ENCODE peak calls at places on chromosomes 5 and 9, in four cellular contexts. One of them, this sample, is unnamed. For H3K36me3, the result is how much of the 10 kb centered on the place peaks cover.

GRCh38 chr9:123282343-123283047 is 14.1 kb upstream of the STRBP start:
- DNase-seq in HepG2: no peak
- DNase-seq in SK-N-SH: no peak
- DNase-seq in K562: no peak
- DNase-seq in this sample: no peak

GRCh38 chr9:115524467-115525059 is 406.6 kb upstream of the TNC start:
- DNase-seq in HepG2: peak
- DNase-seq in SK-N-SH: peak
- DNase-seq in K562: peak
- DNase-seq in this sample: peak

GRCh38 chr5:33237471-33237870 is 203.3 kb upstream of the TARS1 start:
- DNase-seq in HepG2: no peak
- DNase-seq in SK-N-SH: no peak
- DNase-seq in K562: no peak
- DNase-seq in this sample: no peak

GRCh38 chr5:141040093-141040762 is 10.9 kb upstream of the PCDHB1 start:
- DNase-seq in SK-N-SH: peak
- DNase-seq in HepG2: no peak
- DNase-seq in K562: no peak
- DNase-seq in this sample: no peak

GRCh38 chr9:115207003-115207837 is 89.3 kb upstream of the TNC start:
- DNase-seq in K562: no peak
- DNase-seq in HepG2: no peak
- DNase-seq in SK-N-SH: no peak
- DNase-seq in this sample: peak

GRCh38 chr9:124812401-124813016 is 35.6 kb downstream of the OLFML2A start:
- DNase-seq in K562: peak
- DNase-seq in SK-N-SH: peak
- DNase-seq in HepG2: peak
- DNase-seq in this sample: peak

GRCh38 chr9:76521244-76521673 is 62.3 kb downstream of the GCNT1 start:
- DNase-seq in HepG2: no peak
- DNase-seq in SK-N-SH: no peak
- DNase-seq in K562: no peak
- DNase-seq in this sample: no peak

GRCh38 chr5:114695292-114695904 is 333.5 kb downstream of the KCNN2 start:
- DNase-seq in HepG2: no peak
- DNase-seq in K562: no peak
- DNase-seq in SK-N-SH: no peak
- DNase-seq in this sample: no peak

GRCh38 chr9:107739601-107740082 is 250.1 kb upstream of the KLF4 start:
- DNase-seq in HepG2: no peak
- DNase-seq in K562: no peak
- DNase-seq in SK-N-SH: no peak
- DNase-seq in this sample: peak

GRCh38 chr5:13643196-13643595 is 301.3 kb downstream of the DNAH5 start:
- DNase-seq in HepG2: no peak
- DNase-seq in SK-N-SH: no peak
- DNase-seq in K562: no peak
- DNase-seq in this sample: no peak

GRCh38 chr5:132674671-132675506 is 1.1 kb downstream of the IL4 start:
- DNase-seq in SK-N-SH: no peak
- DNase-seq in HepG2: peak
- DNase-seq in K562: no peak
- DNase-seq in this sample: peak

GRCh38 chr9:121684381-121685145 is 33.1 kb downstream of the DAB2IP start:
- DNase-seq in SK-N-SH: peak
- DNase-seq in HepG2: no peak
- DNase-seq in K562: peak
- DNase-seq in this sample: no peak

GRCh38 chr5:79181419-79182022 is 54.4 kb upstream of the JMY start:
- DNase-seq in SK-N-SH: no peak
- DNase-seq in HepG2: no peak
- DNase-seq in K562: no peak
- DNase-seq in this sample: no peak

GRCh38 chr5:139884144-139884543 is 88.5 kb downstream of the PSD2 start:
- DNase-seq in HepG2: no peak
- DNase-seq in K562: no peak
- DNase-seq in SK-N-SH: no peak
- DNase-seq in this sample: no peak

GRCh38 chr5:72921886-72922285 is 34.0 kb upstream of the FCHO2 start:
- DNase-seq in HepG2: no peak
- DNase-seq in SK-N-SH: no peak
- DNase-seq in K562: no peak
- DNase-seq in this sample: no peak

GRCh38 chr5:64384761-64385160 is 121.1 kb upstream of the RGS7BP start:
- DNase-seq in SK-N-SH: peak
- DNase-seq in K562: no peak
- DNase-seq in HepG2: peak
- DNase-seq in this sample: no peak

GRCh38 chr9:120324996-120325642 is 254.8 kb downstream of the CDK5RAP2 start:
- DNase-seq in HepG2: no peak
- DNase-seq in SK-N-SH: peak
- DNase-seq in K562: no peak
- DNase-seq in this sample: no peak

GRCh38 chr9:81687521-81688261 is 1.7 kb downstream of the TLE1 start:
- DNase-seq in HepG2: peak
- DNase-seq in K562: no peak
- DNase-seq in SK-N-SH: peak
- DNase-seq in this sample: no peak

GRCh38 chr5:178428341-178429155 is 161.6 kb downstream of the COL23A1 start:
- DNase-seq in K562: no peak
- DNase-seq in SK-N-SH: peak
- DNase-seq in HepG2: no peak
- DNase-seq in this sample: no peak

GRCh38 chr5:10434392-10434791 is 7.3 kb upstream of the ROPN1L start:
- DNase-seq in SK-N-SH: no peak
- DNase-seq in HepG2: no peak
- DNase-seq in K562: peak
- DNase-seq in this sample: peak

GRCh38 chr5:178983728-178984127 is 11.4 kb downstream of the GRM6 start:
- DNase-seq in HepG2: no peak
- DNase-seq in SK-N-SH: no peak
- DNase-seq in K562: no peak
- DNase-seq in this sample: no peak

GRCh38 chr5:23147625-23148024 is 294.5 kb upstream of the CDH12 start:
- DNase-seq in HepG2: no peak
- DNase-seq in K562: no peak
- DNase-seq in SK-N-SH: no peak
- DNase-seq in this sample: no peak

GRCh38 chr9:38417003-38417965 is 7.0 kb downstream of the IGFBPL1 start:
- DNase-seq in SK-N-SH: peak
- DNase-seq in K562: peak
- DNase-seq in HepG2: peak
- DNase-seq in this sample: no peak

GRCh38 chr9:133665535-133665934 is 29.4 kb downstream of the DBH start:
- DNase-seq in HepG2: no peak
- DNase-seq in SK-N-SH: no peak
- DNase-seq in K562: no peak
- DNase-seq in this sample: no peak

GRCh38 chr9:111839387-111839786 is 44.6 kb upstream of the SHOC1 start:
- DNase-seq in HepG2: peak
- DNase-seq in SK-N-SH: no peak
- DNase-seq in K562: no peak
- DNase-seq in this sample: peak

GRCh38 chr9:86531273-86531672 is 177.1 kb upstream of the TUT7 start:
- DNase-seq in SK-N-SH: no peak
- DNase-seq in K562: no peak
- DNase-seq in HepG2: no peak
- DNase-seq in this sample: no peak

GRCh38 chr9:133575673-133576590 is 33.3 kb downstream of the FAM163B start:
- DNase-seq in K562: no peak
- DNase-seq in HepG2: no peak
- DNase-seq in SK-N-SH: no peak
- DNase-seq in this sample: no peak

GRCh38 chr5:167899490-167899889 is 392.0 kb upstream of the WWC1 start:
- DNase-seq in K562: no peak
- DNase-seq in HepG2: no peak
- DNase-seq in SK-N-SH: no peak
- DNase-seq in this sample: peak

GRCh38 chr5:164148292-164148691 is 642.9 kb downstream of the MAT2B start:
- DNase-seq in SK-N-SH: no peak
- DNase-seq in K562: no peak
- DNase-seq in HepG2: no peak
- DNase-seq in this sample: no peak

GRCh38 chr5:77867194-77867691 is 91.1 kb upstream of the TBCA start:
- DNase-seq in SK-N-SH: peak
- DNase-seq in HepG2: no peak
- DNase-seq in K562: no peak
- DNase-seq in this sample: peak

GRCh38 chr5:137921931-137922330 is 32.7 kb downstream of the PKD2L2 start:
- DNase-seq in SK-N-SH: no peak
- DNase-seq in K562: no peak
- DNase-seq in HepG2: no peak
- DNase-seq in this sample: peak

DNA sequence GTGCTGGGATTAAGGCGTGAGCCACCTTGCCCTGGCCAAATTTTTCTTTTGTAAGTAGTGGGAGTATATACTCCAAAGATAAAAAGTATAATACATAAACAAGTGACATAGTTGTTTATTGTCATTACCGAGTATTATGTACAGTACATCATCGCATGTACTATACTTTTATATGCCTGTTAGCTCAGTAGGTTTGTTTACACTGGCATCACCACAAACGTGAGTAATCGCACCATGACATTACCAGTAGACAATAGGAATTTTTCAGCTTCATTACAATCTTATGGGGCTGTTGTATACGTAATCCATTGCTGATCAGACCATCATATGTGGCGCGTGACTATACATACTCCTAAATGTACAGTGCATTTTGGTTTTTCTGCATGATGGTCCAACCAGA is 9.8 kb downstream of the SECISBP2 start:
- DNase-seq in HepG2: no peak
- DNase-seq in SK-N-SH: no peak
- DNase-seq in K562: no peak
- DNase-seq in this sample: peak
- H3K36me3 ChIP-seq in HepG2: under half
- H3K36me3 ChIP-seq in SK-N-SH: half or more
- H3K36me3 ChIP-seq in K562: half or more
- H3K36me3 ChIP-seq in this sample: under half

GRCh38 chr5:98004463-98004862 is 769.0 kb upstream of the RGMB start:
- DNase-seq in SK-N-SH: no peak
- DNase-seq in K562: no peak
- DNase-seq in HepG2: no peak
- DNase-seq in this sample: no peak

DNA sequence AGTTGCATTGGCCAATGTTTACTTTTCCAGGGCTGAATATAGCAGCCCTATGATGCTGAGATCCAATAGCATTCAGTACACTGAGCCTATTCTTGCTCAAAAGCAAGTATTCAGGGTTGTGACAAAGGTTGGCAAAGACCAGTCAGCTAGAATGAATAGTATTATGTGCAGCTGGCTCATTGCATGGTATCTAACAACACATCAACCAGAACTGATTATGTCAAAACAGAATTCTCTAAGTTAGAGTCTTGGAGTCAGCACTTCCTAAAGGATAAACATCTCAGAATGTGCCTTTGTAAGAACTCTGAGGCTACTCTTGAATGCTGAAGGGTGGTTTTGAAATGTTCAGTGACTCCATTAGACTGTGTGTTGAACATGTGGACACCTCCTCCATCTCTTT is 774.5 kb upstream of the RGMB start:
- DNase-seq in K562: no peak
- DNase-seq in SK-N-SH: no peak
- DNase-seq in HepG2: no peak
- DNase-seq in this sample: peak
- TF ChIP-seq SMC3 in K562: no peak
- TF ChIP-seq SMC3 in SK-N-SH: no peak
- TF ChIP-seq SMC3 in HepG2: no peak
- TF ChIP-seq SMC3 in this sample: no peak

GRCh38 chr9:127943011-127943662 is 5.5 kb upstream of the DPM2 start:
- DNase-seq in SK-N-SH: no peak
- DNase-seq in HepG2: no peak
- DNase-seq in K562: no peak
- DNase-seq in this sample: no peak
- H3K36me3 ChIP-seq in SK-N-SH: half or more
- H3K36me3 ChIP-seq in HepG2: under half
- H3K36me3 ChIP-seq in K562: under half
- H3K36me3 ChIP-seq in this sample: under half

DNA sequence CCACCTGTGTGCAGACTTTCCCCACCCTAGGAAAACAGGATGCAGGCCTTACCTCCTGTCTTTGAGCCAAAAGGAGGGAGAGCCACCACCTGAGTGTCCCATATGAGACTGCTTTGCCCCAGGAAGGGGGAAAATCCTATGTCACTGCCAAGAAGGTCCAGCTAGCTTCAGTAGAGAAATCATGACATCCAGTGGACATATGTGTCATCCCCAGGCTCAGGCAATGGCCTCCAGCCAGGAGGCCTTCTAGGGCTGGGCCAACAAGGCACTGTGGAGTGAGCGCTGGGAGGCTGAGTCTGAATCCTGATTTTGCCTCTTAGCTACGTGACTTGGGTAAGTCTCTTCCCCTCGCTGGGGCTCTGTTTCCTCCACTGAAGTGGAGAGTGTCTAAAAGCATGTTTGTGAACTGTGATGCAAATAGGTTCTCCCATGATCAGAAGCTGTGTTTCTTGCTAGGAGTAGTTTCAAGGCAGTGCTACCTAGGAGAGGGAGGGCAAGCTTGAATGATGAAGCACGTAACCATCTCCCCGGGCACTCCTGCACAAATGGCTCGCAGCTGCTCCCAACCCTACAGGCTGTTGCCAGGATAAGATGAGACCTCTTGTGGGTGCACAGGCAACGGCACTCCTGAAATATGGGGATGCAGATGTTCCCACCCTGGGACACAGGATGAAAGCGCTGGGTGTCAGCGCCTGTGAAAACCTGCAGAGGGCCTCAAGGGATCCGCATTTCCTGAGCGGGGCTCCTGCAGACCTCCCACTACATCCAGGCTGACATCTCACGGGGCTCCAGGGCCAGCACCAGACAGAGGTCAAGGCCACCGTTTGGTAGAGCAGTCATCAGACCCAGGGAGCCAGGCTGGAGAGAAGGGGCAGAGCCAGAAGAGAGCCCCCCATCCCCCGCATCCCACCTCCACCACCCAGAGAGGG is 60.5 kb downstream of the SMIM23 start:
- DNase-seq in SK-N-SH: no peak
- DNase-seq in HepG2: no peak
- DNase-seq in K562: peak
- DNase-seq in this sample: peak
- TF ChIP-seq SMC3 in SK-N-SH: peak
- TF ChIP-seq SMC3 in HepG2: no peak
- TF ChIP-seq SMC3 in K562: no peak
- TF ChIP-seq SMC3 in this sample: peak

DNA sequence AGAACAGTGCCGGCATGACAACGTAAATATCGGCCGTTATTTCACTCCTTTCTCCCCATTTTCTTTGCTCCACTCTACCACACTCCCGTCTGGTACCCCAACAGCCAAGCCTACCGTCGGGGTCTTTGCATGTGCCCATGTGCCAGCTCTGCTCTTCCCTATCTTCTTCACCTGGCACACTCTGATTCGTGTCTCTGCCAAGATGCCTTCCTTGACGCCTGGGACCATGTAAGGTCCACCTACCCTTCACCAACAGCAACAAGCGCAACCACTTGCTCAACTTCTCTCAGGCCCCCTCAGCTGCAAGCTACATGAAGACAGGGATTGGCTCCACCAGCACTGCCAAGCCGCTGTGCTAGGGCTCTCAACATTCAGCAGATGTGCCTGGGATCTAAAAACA is 4.4 kb downstream of the MGAT1 start:
- DNase-seq in K562: no peak
- DNase-seq in HepG2: no peak
- DNase-seq in SK-N-SH: no peak
- DNase-seq in this sample: no peak
- H3K36me3 ChIP-seq in K562: half or more
- H3K36me3 ChIP-seq in HepG2: under half
- H3K36me3 ChIP-seq in SK-N-SH: under half
- H3K36me3 ChIP-seq in this sample: under half